ENCODE peak calls at places on chromosome 3, in seven cellular contexts. N is Peyer's patch, M is heart right ventricle, J is PC-3, K is neuronal stem cell, O is brain microvascular endothelial cell, X is endothelial cell of umbilical vein. Y is an unnamed sample. For H3K36me3, the result is how much of the 10 kb centered on the place peaks cover.

GRCh38 chr3:15768421-15769255 is 29.1 kb downstream of the ANKRD28 start:
- DNase-seq in N (no peak), M (no peak), J (peak), K (no peak), O (peak), X (peak), Y (peak)

GRCh38 chr3:72996473-72997333 is at the start of gene PPP4R2:
- DNase-seq in N (peak), M (peak), J (peak), K (peak), O (peak), X (peak), Y (peak)

GRCh38 chr3:172561894-172562664 is 38.8 kb upstream of the TNFSF10 start:
- DNase-seq in N (no peak), M (no peak), J (peak), K (no peak), O (no peak), X (peak), Y (no peak)

GRCh38 chr3:50520849-50521248 is 17.4 kb upstream of the CACNA2D2 start:
- DNase-seq in N (no peak), M (no peak), J (no peak), K (no peak), O (no peak), X (no peak), Y (no peak)

GRCh38 chr3:4528802-4529201 is 35.7 kb downstream of the ITPR1 start:
- DNase-seq in N (no peak), M (no peak), J (no peak), K (no peak), O (no peak), X (no peak), Y (no peak)

GRCh38 chr3:183252973-183253363 is at the start of gene B3GNT5:
- DNase-seq in N (peak), M (peak), J (peak), K (no peak), O (no peak), X (peak), Y (no peak)

GRCh38 chr3:149120051-149120972 is 9.1 kb upstream of the HPS3 start:
- DNase-seq in N (no peak), M (peak), J (peak), K (peak), O (peak), X (peak), Y (peak)

GRCh38 chr3:16816048-16816780 is 68.5 kb upstream of the PLCL2 start:
- DNase-seq in N (no peak), M (no peak), J (no peak), K (no peak), O (no peak), X (no peak), Y (peak)

GRCh38 chr3:43865887-43866528 is 175.3 kb downstream of the ABHD5 start:
- DNase-seq in N (no peak), M (no peak), J (no peak), K (no peak), O (no peak), X (no peak), Y (no peak)

GRCh38 chr3:43865376-43865775 is 174.6 kb downstream of the ABHD5 start:
- DNase-seq in N (no peak), M (no peak), J (no peak), K (no peak), O (no peak), X (no peak), Y (no peak)

GRCh38 chr3:43862470-43862869 is 171.7 kb downstream of the ABHD5 start:
- DNase-seq in N (no peak), M (no peak), J (no peak), K (no peak), O (no peak), X (no peak), Y (no peak)

GRCh38 chr3:43862992-43863805 is 172.5 kb downstream of the ABHD5 start:
- DNase-seq in N (no peak), M (no peak), J (no peak), K (no peak), O (no peak), X (no peak), Y (no peak)

DNA sequence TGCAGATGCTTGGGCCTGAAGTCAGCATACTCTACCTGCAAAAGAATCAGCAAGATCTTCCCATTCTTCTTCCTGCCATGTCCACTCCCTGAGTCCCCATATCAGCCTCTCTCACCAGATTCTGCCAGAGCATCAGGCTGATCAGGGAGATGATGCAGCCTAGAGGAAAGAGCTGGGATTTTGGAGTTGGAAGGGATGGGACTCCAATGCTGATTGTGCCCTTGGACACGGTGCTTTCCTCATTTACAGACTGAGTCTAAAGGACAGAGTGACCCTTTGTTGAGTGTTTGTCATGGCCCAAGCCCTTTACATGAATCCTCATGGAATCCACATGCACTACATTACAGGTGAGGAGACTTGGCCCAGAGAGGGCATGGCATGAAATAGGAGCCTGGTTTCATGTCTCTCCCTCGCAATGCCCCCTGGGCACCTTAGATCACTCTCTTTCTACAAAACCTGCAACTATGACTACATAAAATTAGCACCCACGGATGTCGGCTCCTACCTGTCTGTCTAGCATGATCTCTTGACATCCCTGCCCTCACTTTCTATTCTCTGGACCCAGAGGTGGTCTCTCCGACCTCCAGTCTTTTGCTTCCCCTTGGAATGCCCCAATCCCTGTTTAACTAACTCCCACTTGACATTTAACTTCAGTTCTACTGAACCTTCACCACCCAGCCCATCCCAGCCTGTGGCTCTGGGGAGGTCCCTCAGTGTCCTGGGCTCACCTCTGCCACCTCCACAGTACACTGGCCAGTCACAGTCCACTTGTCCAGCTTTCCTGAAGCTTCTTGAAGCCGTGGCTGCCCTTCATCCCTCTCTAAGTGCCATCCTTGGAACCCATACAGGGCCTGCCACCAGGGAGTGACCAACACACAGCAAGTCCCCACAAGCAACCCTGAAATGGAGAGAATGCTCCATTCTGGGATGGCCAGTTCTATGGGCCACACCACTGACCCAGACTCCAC is 173.5 kb downstream of the ABHD5 start:
- DNase-seq in N (no peak), M (no peak), J (no peak), K (no peak), O (no peak), X (no peak), Y (no peak)
- H3K36me3 ChIP-seq in N (under half), M (under half), J (under half), K (under half), O (under half), X (under half), Y (under half)

GRCh38 chr3:146148468-146148931 is 12.5 kb downstream of the PLOD2 start:
- DNase-seq in N (no peak), M (no peak), J (peak), K (no peak), O (no peak), X (peak), Y (no peak)
- H3K36me3 ChIP-seq in N (under half), M (under half), J (under half), K (under half), O (under half), X (under half), Y (under half)

DNA sequence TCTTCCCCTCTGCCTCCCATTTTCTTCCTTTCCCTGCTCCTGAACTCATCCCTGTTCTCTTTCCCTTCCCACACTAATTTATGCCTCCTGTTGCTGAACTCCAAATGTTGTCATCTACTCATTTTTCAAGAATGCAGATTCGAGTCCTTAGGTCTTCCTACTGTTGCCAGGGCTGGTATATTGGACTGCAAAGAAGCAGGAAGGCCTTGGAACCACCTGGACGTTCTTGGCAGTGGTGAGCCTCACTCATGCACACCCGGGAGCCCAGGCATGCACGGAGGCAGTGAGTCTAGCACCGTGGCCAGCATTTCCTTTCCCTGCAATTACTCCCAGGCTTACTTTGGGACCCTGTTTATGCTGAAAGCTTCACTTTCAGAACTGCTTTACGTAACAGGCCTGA is 128.5 kb upstream of the RAD18 start:
- DNase-seq in N (no peak), M (no peak), J (no peak), K (no peak), O (no peak), X (no peak), Y (no peak)
- H3K36me3 ChIP-seq in N (under half), M (under half), J (under half), K (under half), O (under half), X (under half), Y (under half)

DNA sequence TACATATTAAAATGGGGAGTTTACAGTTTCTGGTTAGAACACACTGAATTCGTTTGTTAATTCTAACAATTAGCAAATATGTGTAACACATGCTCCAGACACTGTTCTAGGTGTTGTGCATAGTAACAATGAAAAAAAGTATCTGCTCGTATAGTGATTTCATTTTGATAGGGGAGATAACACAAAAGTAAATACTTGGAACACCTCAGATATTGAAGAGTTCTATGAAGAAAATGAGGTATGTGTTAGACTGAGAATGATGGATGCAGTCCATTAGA is 6.8 kb upstream of the TMF1 start:
- DNase-seq in N (no peak), M (no peak), J (no peak), K (no peak), O (no peak), X (no peak), Y (no peak)
- H3K36me3 ChIP-seq in N (under half), M (half or more), J (under half), K (under half), O (under half), X (under half), Y (under half)

GRCh38 chr3:64157150-64158035 is 67.9 kb downstream of the PRICKLE2 start:
- DNase-seq in N (no peak), M (no peak), J (peak), K (no peak), O (no peak), X (no peak), Y (no peak)
- H3K36me3 ChIP-seq in N (under half), M (half or more), J (under half), K (under half), O (under half), X (under half), Y (under half)

GRCh38 chr3:180918542-180918941 is 6.1 kb downstream of the FXR1 start:
- DNase-seq in N (no peak), M (no peak), J (no peak), K (no peak), O (no peak), X (no peak), Y (no peak)
- H3K36me3 ChIP-seq in N (under half), M (under half), J (under half), K (under half), O (under half), X (under half), Y (under half)

GRCh38 chr3:47412453-47412756 is 31.6 kb downstream of the PTPN23 start:
- DNase-seq in N (peak), M (no peak), J (no peak), K (no peak), O (no peak), X (no peak), Y (no peak)

GRCh38 chr3:47412842-47413520 is 32.2 kb downstream of the PTPN23 start:
- DNase-seq in N (peak), M (no peak), J (no peak), K (no peak), O (no peak), X (no peak), Y (no peak)

GRCh38 chr3:47414666-47415587 is 34.1 kb downstream of the PTPN23 start:
- DNase-seq in N (no peak), M (no peak), J (no peak), K (no peak), O (no peak), X (no peak), Y (no peak)

GRCh38 chr3:47413751-47414150 is 32.9 kb downstream of the PTPN23 start:
- DNase-seq in N (no peak), M (no peak), J (no peak), K (no peak), O (no peak), X (no peak), Y (no peak)

DNA sequence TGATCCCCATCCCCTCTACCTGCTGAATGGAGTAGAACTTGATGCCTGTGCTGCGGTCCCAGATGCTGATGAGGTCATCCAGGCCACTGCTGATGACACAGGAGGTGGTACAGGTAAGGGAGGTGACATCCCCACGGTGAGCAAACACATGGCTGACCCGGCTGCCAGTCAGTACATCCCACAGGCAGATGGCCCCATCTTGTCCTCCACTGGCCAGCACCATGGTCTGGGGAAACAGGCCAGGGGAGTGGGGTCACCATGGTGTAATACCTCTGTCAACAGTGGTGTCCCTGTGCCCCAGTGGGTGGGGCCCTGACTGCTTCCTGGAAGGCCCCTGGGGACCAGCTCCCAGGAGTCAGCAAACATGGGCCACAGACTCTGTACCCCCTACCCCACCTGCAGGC is 33.3 kb downstream of the PTPN23 start:
- DNase-seq in N (no peak), M (no peak), J (no peak), K (no peak), O (no peak), X (no peak), Y (no peak)
- H3K36me3 ChIP-seq in N (under half), M (half or more), J (under half), K (half or more), O (half or more), X (under half), Y (under half)

DNA sequence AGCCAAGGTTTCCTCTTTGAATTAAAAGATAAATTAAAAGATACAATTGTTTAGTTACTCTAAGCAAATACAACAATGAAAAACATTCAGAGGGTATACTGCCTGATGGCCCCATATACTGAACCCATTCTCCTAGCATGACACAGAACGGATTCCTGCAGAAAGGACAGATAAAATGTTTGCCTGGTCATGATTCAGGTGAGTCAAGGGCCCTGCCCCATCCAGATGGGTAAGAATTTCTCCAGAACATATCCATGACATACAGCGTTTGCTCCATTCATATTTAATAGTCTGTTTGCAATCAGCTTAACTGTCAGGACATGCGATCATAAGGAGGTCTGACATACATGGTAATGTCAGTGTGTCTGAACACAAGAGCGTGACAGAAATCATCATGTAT is 8.6 kb downstream of the TMEM41A start:
- DNase-seq in N (no peak), M (no peak), J (no peak), K (no peak), O (no peak), X (no peak), Y (no peak)
- H3K36me3 ChIP-seq in N (under half), M (half or more), J (under half), K (under half), O (under half), X (under half), Y (under half)